ENCODE peak calls at places on chromosomes 7 and 10, in six cellular contexts. C is cardiac muscle cell, M is SK-N-SH, G is fibroblast of the aortic adventitia, P is mucosa of descending colon, O is dorsolateral prefrontal cortex. W is an unnamed sample.

GRCh38 chr7:106425017-106425719 is 140.4 kb upstream of the NAMPT start:
- DNase-seq in G (peak; percentile 100), C (peak; percentile 100), M (no peak), O (no peak), P (peak; percentile 28), W (peak; percentile 99)

GRCh38 chr7:65235586-65235985 is 138.1 kb upstream of the ZNF92 start:
- DNase-seq in P (no peak), C (no peak), O (no peak), G (no peak), M (no peak), W (no peak)

GRCh38 chr10:95567903-95568630 is 6.9 kb upstream of the SORBS1 start:
- DNase-seq in O (no peak), G (no peak), C (no peak), P (no peak), M (no peak), W (peak; percentile 41)

GRCh38 chr10:105875050-105875449 is 1234.0 kb downstream of the SORCS3 start:
- DNase-seq in P (no peak), M (no peak), G (no peak), O (no peak), C (no peak), W (no peak)

GRCh38 chr7:16759840-16760239 is 6.3 kb downstream of the TSPAN13 start:
- DNase-seq in G (no peak), M (no peak), O (no peak), P (no peak), C (no peak), W (peak; percentile 19)

GRCh38 chr10:119517235-119518141 is 25.0 kb downstream of the RGS10 start:
- DNase-seq in P (peak; percentile 53), M (no peak), G (no peak), C (peak; percentile 55), O (no peak), W (peak; percentile 16)

GRCh38 chr7:67754651-67755050 is 758.0 kb downstream of the TYW1 start:
- DNase-seq in G (no peak), O (no peak), M (no peak), P (no peak), C (peak; percentile 85), W (no peak)

GRCh38 chr10:120455606-120456005 is 1.4 kb upstream of the PLPP4 start:
- DNase-seq in C (no peak), P (no peak), G (no peak), O (no peak), M (no peak), W (no peak)

GRCh38 chr7:130821864-130822263 is 87.9 kb upstream of the KLF14 start:
- DNase-seq in O (no peak), P (no peak), C (no peak), G (no peak), M (no peak), W (no peak)

GRCh38 chr10:126646101-126646500 is 24.4 kb downstream of the C10orf90 start:
- DNase-seq in P (no peak), G (peak; percentile 40), M (no peak), O (no peak), C (peak; percentile 31), W (peak; percentile 29)

GRCh38 chr7:25968205-25968993 is 183.6 kb upstream of the NFE2L3 start:
- DNase-seq in C (no peak), M (no peak), O (no peak), G (no peak), P (no peak), W (no peak)

GRCh38 chr7:87735360-87735759 is 107.2 kb downstream of the RUNDC3B start:
- DNase-seq in G (no peak), P (no peak), O (no peak), C (peak; percentile 3), M (no peak), W (peak; percentile 71)

GRCh38 chr7:50792342-50793114 is 9.8 kb upstream of the GRB10 start:
- DNase-seq in G (peak; percentile 72), M (peak; percentile 58), O (no peak), P (peak; percentile 44), C (peak; percentile 76), W (peak; percentile 43)

GRCh38 chr10:100985336-100985735 is 2.0 kb downstream of the MRPL43 start:
- DNase-seq in M (no peak), C (no peak), P (no peak), G (no peak), O (no peak), W (no peak)

GRCh38 chr7:44284216-44284615 is 41.2 kb downstream of the CAMK2B start:
- DNase-seq in C (no peak), M (peak; percentile 62), P (peak; percentile 16), O (peak; percentile 80), G (no peak), W (no peak)

GRCh38 chr10:44234471-44234850 is 150.4 kb downstream of the CXCL12 start:
- DNase-seq in M (no peak), P (no peak), G (peak; percentile 56), C (peak; percentile 51), O (no peak), W (no peak)

GRCh38 chr10:104350146-104350635 is 3.4 kb upstream of the CFAP58 start:
- DNase-seq in C (peak; percentile 83), G (peak; percentile 85), P (no peak), M (peak; percentile 55), O (no peak), W (peak; percentile 86)

GRCh38 chr10:113921571-113922370 is 67.3 kb downstream of the NHLRC2 start:
- DNase-seq in M (no peak), O (no peak), C (peak; percentile 25), P (no peak), G (no peak), W (no peak)

GRCh38 chr7:25894902-25895791 is 256.9 kb upstream of the NFE2L3 start:
- DNase-seq in M (peak; percentile 86), P (peak; percentile 84), C (peak; percentile 41), G (peak; percentile 22), O (peak; percentile 81), W (peak; percentile 52)

GRCh38 chr7:41005381-41005901 is 697.4 kb downstream of the INHBA start:
- DNase-seq in O (no peak), G (peak; percentile 96), C (peak; percentile 81), P (no peak), M (no peak), W (peak; percentile 88)

GRCh38 chr7:123652406-123652805 is 3.3 kb upstream of the LMOD2 start:
- DNase-seq in C (no peak), O (no peak), G (peak; percentile 53), P (no peak), M (no peak), W (no peak)

GRCh38 chr10:118629211-118629610 is 33.8 kb upstream of the PRLHR start:
- DNase-seq in G (peak; percentile 18), P (no peak), C (peak; percentile 2), M (no peak), O (no peak), W (no peak)

GRCh38 chr10:8013619-8014018 is 40.9 kb upstream of the GATA3 start:
- DNase-seq in C (no peak), O (no peak), P (no peak), G (no peak), M (no peak), W (no peak)

DNA sequence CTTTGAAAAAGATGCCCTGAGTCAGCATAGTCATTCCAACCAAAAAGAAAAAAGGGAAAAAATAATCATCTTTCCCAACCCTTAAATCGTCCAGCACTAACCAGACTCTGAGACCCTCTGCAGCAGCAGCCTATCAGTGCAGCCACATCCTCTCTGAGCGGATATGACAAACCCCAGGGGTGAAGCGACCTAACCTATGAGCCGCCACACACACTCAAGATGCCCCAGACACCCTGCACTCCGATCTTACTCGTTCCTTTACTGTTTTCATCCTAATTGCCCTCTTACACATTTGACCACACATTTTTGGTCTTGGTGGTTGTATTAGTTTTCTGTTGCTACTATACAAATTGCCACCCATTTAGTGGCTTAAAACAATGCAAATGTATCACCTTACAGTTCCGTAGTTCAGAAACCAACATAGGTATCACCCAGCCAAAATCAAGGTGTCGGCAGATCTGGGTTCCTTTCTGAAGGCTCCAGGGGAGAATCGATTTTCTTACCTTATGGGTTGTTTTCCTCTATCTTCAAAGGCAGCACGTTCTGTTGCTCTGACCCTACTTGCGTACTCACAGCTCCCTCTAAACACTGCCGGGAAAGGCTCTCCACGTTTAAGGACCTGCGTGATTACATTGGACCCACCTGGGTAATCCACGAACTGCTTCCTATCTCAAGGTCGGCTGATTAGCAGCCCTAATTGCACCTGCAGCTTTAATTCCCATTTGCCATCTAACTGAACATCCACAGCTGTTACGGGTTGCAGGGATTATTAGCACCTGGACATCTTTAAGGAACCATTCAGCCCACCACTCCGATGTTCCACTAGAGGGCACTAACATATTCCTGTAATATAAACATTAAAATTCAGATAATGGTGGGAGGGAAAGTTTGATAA is 37.3 kb upstream of the PRSS1 start:
- DNase-seq in P (no peak), O (no peak), G (peak; percentile 52), M (peak; percentile 36), C (peak; percentile 45), W (peak; percentile 38)
- TF ChIP-seq CTCF in P (no peak), O (peak; percentile 36), G (peak; percentile 72), M (peak; percentile 90), C (peak; percentile 74), W (peak; percentile 63)

GRCh38 chr7:47390914-47391313 is 191.0 kb downstream of the TNS3 start:
- DNase-seq in M (no peak), O (no peak), C (no peak), G (no peak), P (no peak), W (no peak)

GRCh38 chr7:47393406-47393805 is 188.5 kb downstream of the TNS3 start:
- DNase-seq in P (no peak), M (no peak), O (peak; percentile 34), C (no peak), G (no peak), W (no peak)

GRCh38 chr7:47389923-47390630 is 191.8 kb downstream of the TNS3 start:
- DNase-seq in M (no peak), G (no peak), O (peak; percentile 13), C (no peak), P (no peak), W (no peak)

GRCh38 chr7:47392241-47392759 is 189.6 kb downstream of the TNS3 start:
- DNase-seq in G (peak; percentile 96), C (peak; percentile 99), O (peak; percentile 45), P (no peak), M (no peak), W (no peak)

DNA sequence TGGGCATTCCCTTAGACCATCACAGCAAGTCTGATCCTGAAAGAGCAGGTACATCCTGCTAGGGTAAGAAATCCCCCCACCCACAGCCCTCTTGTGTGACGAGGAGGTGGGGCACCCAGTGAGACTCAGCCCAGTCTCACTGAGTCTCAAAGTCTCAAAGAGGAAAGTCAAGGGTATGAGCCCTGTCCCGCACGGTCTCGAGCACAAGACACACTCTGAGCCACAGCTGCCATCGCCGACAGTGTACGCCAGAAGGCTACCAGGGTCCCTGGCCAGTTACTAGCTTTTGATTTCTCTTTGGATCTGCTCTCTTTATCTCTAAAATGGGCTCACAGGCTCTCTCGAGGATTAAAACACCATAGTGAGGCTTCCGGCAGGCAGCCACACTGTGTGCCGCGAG is 190.2 kb downstream of the TNS3 start:
- DNase-seq in G (no peak), O (peak; percentile 17), C (no peak), M (no peak), P (no peak), W (no peak)
- H3K4me3 ChIP-seq in G (no peak overlapping the region), O (no peak overlapping the region), C (no peak overlapping the region), M (no peak overlapping the region), P (no peak overlapping the region), W (no peak overlapping the region)

GRCh38 chr7:30074422-30075030 is 46.3 kb downstream of the PLEKHA8 start:
- DNase-seq in P (no peak), C (peak; percentile 65), G (peak; percentile 69), O (no peak), M (peak; percentile 32), W (peak; percentile 68)
- TF ChIP-seq CTCF in P (no peak), C (peak; percentile 50), G (peak; percentile 50), O (peak; percentile 53), M (peak; percentile 75), W (peak; percentile 51)

DNA sequence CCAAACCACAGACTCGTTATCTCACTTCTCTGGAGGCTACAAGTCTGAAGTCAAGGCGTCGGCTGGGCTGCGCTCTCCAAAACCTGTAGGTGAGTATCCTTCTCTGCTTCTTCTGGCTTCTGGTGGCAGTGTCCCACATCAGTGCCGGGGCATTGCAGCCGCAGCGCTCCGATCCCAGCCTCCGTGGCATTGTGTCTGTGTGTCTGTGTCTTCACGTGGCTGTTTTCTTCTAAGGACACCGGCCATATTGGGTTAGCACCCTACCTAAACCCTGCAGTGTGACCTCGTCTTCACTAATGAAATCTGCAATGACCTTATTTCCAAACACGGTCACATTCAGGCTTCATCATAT is 584.9 kb upstream of the COBL start:
- DNase-seq in O (no peak), G (no peak), M (no peak), P (no peak), C (no peak), W (no peak)
- H3K4me3 ChIP-seq in O (no peak overlapping the region), G (no peak overlapping the region), M (no peak overlapping the region), P (no peak overlapping the region), C (no peak overlapping the region), W (no peak overlapping the region)